ENCODE peak calls at places on chromosomes 1 and 21, in five cellular contexts. N, K, A, O and L are unnamed samples.

GRCh38 chr1:112257043-112257835 is 138.8 kb upstream of the CTTNBP2NL start:
- DNase-seq in N (no peak), K (no peak), A (no peak), O (no peak), L (no peak)

GRCh38 chr21:31665397-31665796 is 5.9 kb downstream of the SOD1 start:
- DNase-seq in N (no peak), K (peak), A (no peak), O (no peak), L (no peak)

GRCh38 chr1:10681296-10682113 is 114.9 kb downstream of the CASZ1 start:
- DNase-seq in N (no peak), K (no peak), A (no peak), O (no peak), L (no peak)

GRCh38 chr21:45534591-45535331 is 7.5 kb downstream of the SLC19A1 start:
- DNase-seq in N (no peak), K (peak), A (no peak), O (no peak), L (no peak)

GRCh38 chr21:21714396-21714795 is 716.2 kb downstream of the NCAM2 start:
- DNase-seq in N (peak), K (no peak), A (peak), O (no peak), L (peak)

GRCh38 chr1:204287466-204287881 is 72.3 kb downstream of the PLEKHA6 start:
- DNase-seq in N (no peak), K (no peak), A (no peak), O (no peak), L (no peak)

GRCh38 chr1:78607334-78607927 is 12.8 kb upstream of the IFI44L start:
- DNase-seq in N (peak), K (no peak), A (peak), O (no peak), L (no peak)

GRCh38 chr1:6260961-6261614 is at the start of gene GPR153:
- DNase-seq in N (peak), K (no peak), A (peak), O (no peak), L (no peak)

GRCh38 chr1:29120955-29121485 is 2.7 kb downstream of the TMEM200B start:
- DNase-seq in N (peak), K (no peak), A (peak), O (peak), L (no peak)

GRCh38 chr1:230986976-230987375 is 8.1 kb downstream of the ARV1 start:
- DNase-seq in N (peak), K (no peak), A (peak), O (no peak), L (peak)

GRCh38 chr1:211613108-211613947 is 34.4 kb upstream of the SLC30A1 start:
- DNase-seq in N (peak), K (peak), A (peak), O (no peak), L (peak)